ENCODE peak calls at places on chromosomes 11 and 22, in five cellular contexts. R is tibial artery, Z is lower leg skin, N is head of caudate nucleus, W is heart left ventricle. S is an unnamed sample.
A peak's percentile ranks its signal among the peaks of the same experiment; 100 is the strongest.

GRCh38 chr11:121425818-121426217 is 26.3 kb upstream of the SORL1 start:
- DNase-seq in R (no peak), Z (no peak), N (no peak), W (no peak), S (no peak)

GRCh38 chr22:47622541-47622940 is 860.1 kb downstream of the TBC1D22A start:
- DNase-seq in R (no peak), Z (peak; percentile 81), N (no peak), W (no peak), S (no peak)

GRCh38 chr22:31148953-31149627 is 8.8 kb upstream of the PLA2G3 start:
- DNase-seq in R (peak; percentile 82), Z (no peak), N (peak; percentile 79), W (peak; percentile 76), S (peak; percentile 88)

GRCh38 chr11:17601206-17602075 is 54.4 kb downstream of the OTOG start:
- DNase-seq in R (no peak), Z (peak; percentile 54), N (no peak), W (no peak), S (no peak)

GRCh38 chr22:39617342-39617741 is 46.8 kb downstream of the CACNA1I start:
- DNase-seq in R (no peak), Z (no peak), N (peak; percentile 46), W (no peak), S (no peak)

GRCh38 chr11:76206327-76207081 is at the start of gene WNT11:
- DNase-seq in R (no peak), Z (peak; percentile 92), N (no peak), W (peak; percentile 61), S (no peak)

GRCh38 chr22:29747832-29748231 is 19.0 kb downstream of the ZMAT5 start:
- DNase-seq in R (no peak), Z (no peak), N (no peak), W (no peak), S (no peak)

GRCh38 chr11:65043881-65044501 is 3.0 kb downstream of the SAC3D1 start:
- DNase-seq in R (peak; percentile 72), Z (no peak), N (peak; percentile 38), W (peak; percentile 67), S (no peak)

GRCh38 chr11:72225411-72225951 is 914 bp downstream of the INPPL1 start:
- DNase-seq in R (peak; percentile 65), Z (peak; percentile 86), N (no peak), W (no peak), S (no peak)

GRCh38 chr22:46003271-46004091 is 26.5 kb upstream of the WNT7B start:
- DNase-seq in R (peak; percentile 63), Z (no peak), N (no peak), W (peak; percentile 27), S (no peak)

GRCh38 chr11:67534070-67534679 is 10.9 kb upstream of the CABP2 start:
- DNase-seq in R (no peak), Z (no peak), N (no peak), W (no peak), S (no peak)

GRCh38 chr11:71418643-71419042 is 29.6 kb downstream of the DHCR7 start:
- DNase-seq in R (no peak), Z (no peak), N (peak; percentile 63), W (no peak), S (no peak)

GRCh38 chr11:134271978-134272377 is 4.2 kb upstream of the GLB1L3 start:
- DNase-seq in R (no peak), Z (peak; percentile 2), N (no peak), W (no peak), S (no peak)

GRCh38 chr11:66278396-66279091 is 569 bp downstream of the CNIH2 start:
- DNase-seq in R (no peak), Z (no peak), N (no peak), W (no peak), S (no peak)

GRCh38 chr11:61392991-61393595 is 706 bp downstream of the TMEM216 start:
- DNase-seq in R (no peak), Z (no peak), N (no peak), W (no peak), S (peak; percentile 15)

GRCh38 chr22:47144791-47145425 is 382.5 kb downstream of the TBC1D22A start:
- DNase-seq in R (no peak), Z (no peak), N (no peak), W (no peak), S (no peak)

GRCh38 chr11:623999-624704 is 603 bp downstream of the CDHR5 start:
- DNase-seq in R (peak; percentile 64), Z (peak; percentile 84), N (no peak), W (no peak), S (no peak)

GRCh38 chr22:32839776-32840571 is 38.5 kb downstream of the TIMP3 start:
- DNase-seq in R (no peak), Z (no peak), N (no peak), W (peak; percentile 53), S (no peak)

GRCh38 chr11:1514349-1515061 is 27.9 kb upstream of the MOB2 start:
- DNase-seq in R (peak; percentile 84), Z (no peak), N (no peak), W (no peak), S (no peak)

S was measured in cerebellum.